ENCODE peak calls at places on chromosomes 6 and 20, in four cellular contexts. E is NCI-H748 treated with DMSO at 0.1 percent for 48 hours, M is EL, X is type B pancreatic cell. D is an unnamed sample.

GRCh38 chr6:4780360-4780812 is 4.2 kb downstream of the CDYL start:
- DNase-seq in X (no peak), M (peak), E (no peak), D (no peak)

GRCh38 chr6:141610741-141611140 is 522.0 kb upstream of the GJE1 start:
- DNase-seq in X (no peak), E (no peak), M (peak), D (no peak)

GRCh38 chr6:150301871-150302800 is 66.7 kb upstream of the IYD start:
- DNase-seq in M (peak), X (no peak), E (no peak), D (no peak)

GRCh38 chr6:34272022-34272926 is 23.5 kb upstream of the SMIM29 start:
- DNase-seq in E (no peak), M (no peak), X (no peak), D (no peak)

GRCh38 chr6:9428416-9429172 is 986.3 kb downstream of the TFAP2A start:
- DNase-seq in M (peak), E (no peak), X (no peak), D (no peak)

GRCh38 chr20:813386-813785 is 20.1 kb upstream of the FAM110A start:
- DNase-seq in E (no peak), M (no peak), X (no peak), D (no peak)

GRCh38 chr20:46111028-46111835 is 6.9 kb upstream of the CD40 start:
- DNase-seq in E (no peak), X (no peak), M (peak), D (no peak)

GRCh38 chr20:17650816-17651760 is 31.0 kb downstream of the RRBP1 start:
- DNase-seq in X (no peak), E (no peak), M (no peak), D (no peak)

GRCh38 chr6:144899161-144899560 is 614.0 kb downstream of the UTRN start:
- DNase-seq in X (no peak), M (peak), E (no peak), D (no peak)

GRCh38 chr6:72553531-72554202 is 68.2 kb upstream of the KCNQ5 start:
- DNase-seq in E (peak), X (no peak), M (peak), D (no peak)

GRCh38 chr6:37741757-37742400 is 44.2 kb upstream of the MDGA1 start:
- DNase-seq in E (no peak), M (peak), X (no peak), D (peak)

GRCh38 chr6:125798734-125799510 is 8.2 kb downstream of the NCOA7 start:
- DNase-seq in M (peak), X (no peak), E (no peak), D (no peak)